ENCODE peak calls at places on chromosomes 3 and 15, in eight cellular contexts. One of them, this sample, is unnamed. For H3K27me3, the result is how much of the 10 kb centered on the place peaks cover.

GRCh38 chr3:5197470-5198312 is 10.2 kb downstream of the EDEM1 start:
- DNase-seq in left lung: no peak
- DNase-seq in astrocyte: peak
- DNase-seq in BJ: peak
- DNase-seq in heart right ventricle: no peak
- DNase-seq in body of pancreas: no peak
- DNase-seq in PC-9: no peak
- DNase-seq in brain microvascular endothelial cell: no peak
- DNase-seq in this sample: peak

GRCh38 chr15:33654859-33655258 is 313.4 kb upstream of the CHRM5 start:
- DNase-seq in left lung: no peak
- DNase-seq in astrocyte: no peak
- DNase-seq in BJ: no peak
- DNase-seq in heart right ventricle: no peak
- DNase-seq in body of pancreas: no peak
- DNase-seq in PC-9: peak
- DNase-seq in brain microvascular endothelial cell: no peak
- DNase-seq in this sample: no peak

GRCh38 chr3:65625310-65625709 is 413.4 kb downstream of the MAGI1 start:
- DNase-seq in left lung: no peak
- DNase-seq in astrocyte: no peak
- DNase-seq in BJ: no peak
- DNase-seq in heart right ventricle: no peak
- DNase-seq in body of pancreas: no peak
- DNase-seq in PC-9: no peak
- DNase-seq in brain microvascular endothelial cell: no peak
- DNase-seq in this sample: no peak

GRCh38 chr3:170421147-170421641 is 2.5 kb downstream of the CLDN11 start:
- DNase-seq in left lung: no peak
- DNase-seq in astrocyte: peak
- DNase-seq in BJ: no peak
- DNase-seq in heart right ventricle: no peak
- DNase-seq in body of pancreas: no peak
- DNase-seq in PC-9: no peak
- DNase-seq in brain microvascular endothelial cell: no peak
- DNase-seq in this sample: no peak

GRCh38 chr15:44298878-44299277 is 10.4 kb downstream of the GOLM2 start:
- DNase-seq in left lung: no peak
- DNase-seq in astrocyte: no peak
- DNase-seq in BJ: no peak
- DNase-seq in heart right ventricle: no peak
- DNase-seq in body of pancreas: no peak
- DNase-seq in PC-9: peak
- DNase-seq in brain microvascular endothelial cell: no peak
- DNase-seq in this sample: no peak

GRCh38 chr3:9361691-9362388 is 1.0 kb upstream of the THUMPD3 start:
- DNase-seq in left lung: no peak
- DNase-seq in astrocyte: no peak
- DNase-seq in BJ: no peak
- DNase-seq in heart right ventricle: no peak
- DNase-seq in body of pancreas: no peak
- DNase-seq in PC-9: no peak
- DNase-seq in brain microvascular endothelial cell: no peak
- DNase-seq in this sample: no peak

GRCh38 chr3:81995334-81995733 is 233.9 kb upstream of the GBE1 start:
- DNase-seq in left lung: no peak
- DNase-seq in astrocyte: no peak
- DNase-seq in BJ: no peak
- DNase-seq in heart right ventricle: no peak
- DNase-seq in body of pancreas: no peak
- DNase-seq in PC-9: no peak
- DNase-seq in brain microvascular endothelial cell: no peak
- DNase-seq in this sample: no peak

GRCh38 chr3:194637541-194638400 is 4.6 kb upstream of the TMEM44 start:
- DNase-seq in left lung: no peak
- DNase-seq in astrocyte: no peak
- DNase-seq in BJ: no peak
- DNase-seq in heart right ventricle: no peak
- DNase-seq in body of pancreas: no peak
- DNase-seq in PC-9: no peak
- DNase-seq in brain microvascular endothelial cell: no peak
- DNase-seq in this sample: no peak

GRCh38 chr3:134854285-134854684 is 59.2 kb downstream of the EPHB1 start:
- DNase-seq in left lung: no peak
- DNase-seq in astrocyte: no peak
- DNase-seq in BJ: no peak
- DNase-seq in heart right ventricle: no peak
- DNase-seq in body of pancreas: no peak
- DNase-seq in PC-9: no peak
- DNase-seq in brain microvascular endothelial cell: no peak
- DNase-seq in this sample: no peak

GRCh38 chr3:24158756-24159155 is 213.7 kb downstream of the NR1D2 start:
- DNase-seq in left lung: no peak
- DNase-seq in astrocyte: no peak
- DNase-seq in BJ: no peak
- DNase-seq in heart right ventricle: no peak
- DNase-seq in body of pancreas: no peak
- DNase-seq in PC-9: no peak
- DNase-seq in brain microvascular endothelial cell: no peak
- DNase-seq in this sample: no peak

GRCh38 chr3:47469616-47470015 is 6.1 kb downstream of the SCAP start:
- DNase-seq in left lung: no peak
- DNase-seq in astrocyte: no peak
- DNase-seq in BJ: no peak
- DNase-seq in heart right ventricle: no peak
- DNase-seq in body of pancreas: no peak
- DNase-seq in PC-9: no peak
- DNase-seq in brain microvascular endothelial cell: no peak
- DNase-seq in this sample: no peak

GRCh38 chr15:64455951-64456350 is 4.4 kb upstream of the ZNF609 start:
- DNase-seq in left lung: peak
- DNase-seq in astrocyte: no peak
- DNase-seq in BJ: no peak
- DNase-seq in heart right ventricle: no peak
- DNase-seq in body of pancreas: peak
- DNase-seq in PC-9: no peak
- DNase-seq in brain microvascular endothelial cell: no peak
- DNase-seq in this sample: no peak

GRCh38 chr3:53495518-53496501 is 1.4 kb downstream of the CACNA1D start:
- DNase-seq in left lung: no peak
- DNase-seq in astrocyte: no peak
- DNase-seq in BJ: no peak
- DNase-seq in heart right ventricle: peak
- DNase-seq in body of pancreas: peak
- DNase-seq in PC-9: no peak
- DNase-seq in brain microvascular endothelial cell: no peak
- DNase-seq in this sample: no peak

GRCh38 chr3:13535905-13536304 is 13.0 kb upstream of the FBLN2 start:
- DNase-seq in left lung: no peak
- DNase-seq in astrocyte: no peak
- DNase-seq in BJ: no peak
- DNase-seq in heart right ventricle: no peak
- DNase-seq in body of pancreas: no peak
- DNase-seq in PC-9: no peak
- DNase-seq in brain microvascular endothelial cell: no peak
- DNase-seq in this sample: no peak

GRCh38 chr15:67107014-67107812 is 41.8 kb downstream of the SMAD3 start:
- DNase-seq in left lung: peak
- DNase-seq in astrocyte: peak
- DNase-seq in BJ: peak
- DNase-seq in heart right ventricle: no peak
- DNase-seq in body of pancreas: peak
- DNase-seq in PC-9: peak
- DNase-seq in brain microvascular endothelial cell: peak
- DNase-seq in this sample: no peak

GRCh38 chr3:15345051-15345607 is 12.7 kb upstream of the SH3BP5 start:
- DNase-seq in left lung: no peak
- DNase-seq in astrocyte: no peak
- DNase-seq in BJ: no peak
- DNase-seq in heart right ventricle: no peak
- DNase-seq in body of pancreas: peak
- DNase-seq in PC-9: no peak
- DNase-seq in brain microvascular endothelial cell: no peak
- DNase-seq in this sample: no peak

GRCh38 chr3:115862099-115862498 is 238.8 kb downstream of the GAP43 start:
- DNase-seq in left lung: no peak
- DNase-seq in astrocyte: no peak
- DNase-seq in BJ: no peak
- DNase-seq in heart right ventricle: no peak
- DNase-seq in body of pancreas: no peak
- DNase-seq in PC-9: no peak
- DNase-seq in brain microvascular endothelial cell: no peak
- DNase-seq in this sample: no peak

GRCh38 chr3:115858995-115859807 is 235.9 kb downstream of the GAP43 start:
- DNase-seq in left lung: no peak
- DNase-seq in astrocyte: no peak
- DNase-seq in BJ: no peak
- DNase-seq in heart right ventricle: no peak
- DNase-seq in body of pancreas: no peak
- DNase-seq in PC-9: no peak
- DNase-seq in brain microvascular endothelial cell: no peak
- DNase-seq in this sample: no peak

GRCh38 chr3:115862824-115863223 is 239.5 kb downstream of the GAP43 start:
- DNase-seq in left lung: no peak
- DNase-seq in astrocyte: no peak
- DNase-seq in BJ: no peak
- DNase-seq in heart right ventricle: no peak
- DNase-seq in body of pancreas: no peak
- DNase-seq in PC-9: no peak
- DNase-seq in brain microvascular endothelial cell: no peak
- DNase-seq in this sample: no peak

GRCh38 chr3:115860766-115861165 is 237.5 kb downstream of the GAP43 start:
- DNase-seq in left lung: no peak
- DNase-seq in astrocyte: no peak
- DNase-seq in BJ: no peak
- DNase-seq in heart right ventricle: no peak
- DNase-seq in body of pancreas: no peak
- DNase-seq in PC-9: no peak
- DNase-seq in brain microvascular endothelial cell: no peak
- DNase-seq in this sample: no peak

DNA sequence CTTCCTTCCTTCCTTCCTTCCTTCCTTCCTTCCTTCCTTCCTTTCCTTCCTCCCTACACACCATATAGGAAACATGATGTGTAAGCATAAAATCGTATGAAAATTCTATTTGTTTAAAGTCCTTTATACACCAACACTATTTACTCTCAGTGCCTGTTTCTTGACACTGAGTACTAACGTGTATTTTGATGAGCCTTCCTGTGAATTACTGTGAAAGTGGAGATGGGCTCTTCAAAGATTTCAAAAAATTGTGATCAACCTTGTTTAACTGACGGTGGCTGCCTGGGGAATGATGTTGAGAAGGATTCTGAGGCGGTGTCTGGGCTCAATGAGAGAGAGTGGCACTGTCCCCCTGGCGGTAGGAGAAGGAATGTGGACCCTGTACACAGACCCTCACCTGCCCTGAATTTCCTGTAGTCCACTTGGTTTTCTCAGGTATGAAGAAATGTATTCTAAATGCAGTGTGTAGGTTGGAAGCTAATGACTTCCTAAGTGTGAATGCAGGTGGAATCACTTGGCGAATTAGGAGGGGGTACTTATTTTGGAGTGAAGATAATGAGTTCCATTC is 237.9 kb downstream of the GAP43 start:
- DNase-seq in left lung: no peak
- DNase-seq in astrocyte: no peak
- DNase-seq in BJ: no peak
- DNase-seq in heart right ventricle: no peak
- DNase-seq in body of pancreas: no peak
- DNase-seq in PC-9: no peak
- DNase-seq in brain microvascular endothelial cell: no peak
- DNase-seq in this sample: no peak
- TF ChIP-seq CTCF in left lung: no peak
- TF ChIP-seq CTCF in astrocyte: no peak
- TF ChIP-seq CTCF in BJ: no peak
- TF ChIP-seq CTCF in heart right ventricle: no peak
- TF ChIP-seq CTCF in body of pancreas: no peak
- TF ChIP-seq CTCF in PC-9: no peak
- TF ChIP-seq CTCF in brain microvascular endothelial cell: no peak
- TF ChIP-seq CTCF in this sample: no peak

DNA sequence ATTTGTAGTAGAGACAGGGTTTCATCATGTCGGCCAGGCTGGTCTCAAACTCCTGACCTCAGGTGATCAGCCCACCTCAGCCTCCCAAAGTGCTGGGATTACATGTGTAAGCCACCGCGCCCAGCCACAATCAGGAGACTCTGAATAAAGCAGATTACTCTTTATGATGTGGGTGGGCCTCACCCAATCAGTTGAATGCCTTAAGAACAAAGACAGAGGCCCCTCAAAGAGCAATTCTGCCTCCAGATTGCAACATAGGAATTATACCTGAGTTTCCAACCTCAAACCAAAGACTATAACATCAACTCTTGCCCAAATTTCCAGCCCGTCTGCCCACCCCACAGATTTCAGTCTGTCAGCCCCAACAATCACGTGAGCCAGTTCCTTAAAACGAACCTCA is 18.8 kb upstream of the FAM174B start:
- DNase-seq in left lung: no peak
- DNase-seq in astrocyte: no peak
- DNase-seq in BJ: no peak
- DNase-seq in heart right ventricle: no peak
- DNase-seq in body of pancreas: no peak
- DNase-seq in PC-9: no peak
- DNase-seq in brain microvascular endothelial cell: no peak
- DNase-seq in this sample: no peak
- H3K27me3 ChIP-seq in left lung: under half
- H3K27me3 ChIP-seq in astrocyte: under half
- H3K27me3 ChIP-seq in BJ: under half
- H3K27me3 ChIP-seq in heart right ventricle: under half
- H3K27me3 ChIP-seq in body of pancreas: under half
- H3K27me3 ChIP-seq in PC-9: under half
- H3K27me3 ChIP-seq in brain microvascular endothelial cell: under half
- H3K27me3 ChIP-seq in this sample: under half

DNA sequence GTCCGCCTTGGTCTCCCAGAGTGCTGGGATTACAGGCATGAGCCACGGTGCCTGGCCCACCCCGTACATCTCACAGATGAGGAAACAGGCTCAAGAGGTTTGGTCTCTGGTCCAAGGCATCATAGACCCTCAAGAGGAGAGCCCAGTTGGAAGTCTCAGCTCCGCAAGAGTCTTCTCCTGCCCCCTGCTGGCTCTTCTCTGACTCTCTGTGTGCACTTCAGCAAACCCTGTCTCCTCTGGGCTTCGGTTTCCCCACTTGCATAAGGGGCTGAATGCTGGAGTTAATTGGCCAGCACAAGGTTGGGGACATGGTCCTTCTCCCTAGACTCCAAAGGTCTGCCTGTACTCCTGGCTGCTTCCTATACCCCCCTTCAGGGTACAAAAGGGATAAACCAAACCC is 3.9 kb downstream of the MST1R start:
- DNase-seq in left lung: no peak
- DNase-seq in astrocyte: no peak
- DNase-seq in BJ: no peak
- DNase-seq in heart right ventricle: no peak
- DNase-seq in body of pancreas: no peak
- DNase-seq in PC-9: no peak
- DNase-seq in brain microvascular endothelial cell: no peak
- DNase-seq in this sample: no peak
- TF ChIP-seq CTCF in left lung: no peak
- TF ChIP-seq CTCF in astrocyte: peak
- TF ChIP-seq CTCF in BJ: peak
- TF ChIP-seq CTCF in heart right ventricle: peak
- TF ChIP-seq CTCF in body of pancreas: no peak
- TF ChIP-seq CTCF in PC-9: no peak
- TF ChIP-seq CTCF in brain microvascular endothelial cell: peak
- TF ChIP-seq CTCF in this sample: no peak

GRCh38 chr15:39269352-39269751 is 311.5 kb upstream of the THBS1 start:
- DNase-seq in left lung: no peak
- DNase-seq in astrocyte: no peak
- DNase-seq in BJ: no peak
- DNase-seq in heart right ventricle: no peak
- DNase-seq in body of pancreas: peak
- DNase-seq in PC-9: no peak
- DNase-seq in brain microvascular endothelial cell: no peak
- DNase-seq in this sample: no peak
- H3K27me3 ChIP-seq in left lung: under half
- H3K27me3 ChIP-seq in astrocyte: under half
- H3K27me3 ChIP-seq in BJ: under half
- H3K27me3 ChIP-seq in heart right ventricle: under half
- H3K27me3 ChIP-seq in body of pancreas: under half
- H3K27me3 ChIP-seq in PC-9: under half
- H3K27me3 ChIP-seq in brain microvascular endothelial cell: under half
- H3K27me3 ChIP-seq in this sample: under half

This sample was measured in CD8-positive, alpha-beta T cell.